ENCODE peak calls at places on chromosome 3, in ten cellular contexts. One of them, this sample, is unnamed.

GRCh38 chr3:128194843-128195242 is 41.6 kb downstream of the EEFSEC start:
- DNase-seq in stimulated activated CD4-positive, alpha-beta T cell treated with anti-CD3 and anti-CD28 coated beads, Interleukin-2, amount 100 ng/mL, for 48 hours: no peak
- DNase-seq in mucosa of gallbladder: no peak
- DNase-seq in psoas muscle: no peak
- DNase-seq in AG08396: no peak
- DNase-seq in stimulated activated CD8-positive, alpha-beta memory T cell treated with anti-CD3 and anti-CD28 coated beads, Interleukin-15, amount 100 ng/mL, for 4 hours: no peak
- DNase-seq in OCI-LY7: no peak
- DNase-seq in left colon: no peak
- DNase-seq in C1 segment of cervical spinal cord: no peak
- DNase-seq in H54: no peak
- DNase-seq in this sample: no peak

GRCh38 chr3:193943200-193943599 is 192.7 kb upstream of the HES1 start:
- DNase-seq in left colon: peak; percentile 29
- DNase-seq in AG08396: no peak
- DNase-seq in psoas muscle: no peak
- DNase-seq in stimulated activated CD8-positive, alpha-beta memory T cell treated with anti-CD3 and anti-CD28 coated beads, Interleukin-15, amount 100 ng/mL, for 4 hours: no peak
- DNase-seq in H54: no peak
- DNase-seq in OCI-LY7: no peak
- DNase-seq in C1 segment of cervical spinal cord: no peak
- DNase-seq in stimulated activated CD4-positive, alpha-beta T cell treated with anti-CD3 and anti-CD28 coated beads, Interleukin-2, amount 100 ng/mL, for 48 hours: no peak
- DNase-seq in mucosa of gallbladder: no peak
- DNase-seq in this sample: no peak

GRCh38 chr3:22471557-22471956 is 720.5 kb upstream of the ZNF385D start:
- DNase-seq in C1 segment of cervical spinal cord: no peak
- DNase-seq in mucosa of gallbladder: no peak
- DNase-seq in H54: no peak
- DNase-seq in stimulated activated CD8-positive, alpha-beta memory T cell treated with anti-CD3 and anti-CD28 coated beads, Interleukin-15, amount 100 ng/mL, for 4 hours: no peak
- DNase-seq in AG08396: no peak
- DNase-seq in stimulated activated CD4-positive, alpha-beta T cell treated with anti-CD3 and anti-CD28 coated beads, Interleukin-2, amount 100 ng/mL, for 48 hours: no peak
- DNase-seq in OCI-LY7: no peak
- DNase-seq in psoas muscle: no peak
- DNase-seq in left colon: no peak
- DNase-seq in this sample: no peak

GRCh38 chr3:74646094-74646493 is 31.6 kb upstream of the CNTN3 start:
- DNase-seq in OCI-LY7: no peak
- DNase-seq in stimulated activated CD8-positive, alpha-beta memory T cell treated with anti-CD3 and anti-CD28 coated beads, Interleukin-15, amount 100 ng/mL, for 4 hours: no peak
- DNase-seq in stimulated activated CD4-positive, alpha-beta T cell treated with anti-CD3 and anti-CD28 coated beads, Interleukin-2, amount 100 ng/mL, for 48 hours: no peak
- DNase-seq in AG08396: no peak
- DNase-seq in C1 segment of cervical spinal cord: no peak
- DNase-seq in H54: no peak
- DNase-seq in psoas muscle: no peak
- DNase-seq in mucosa of gallbladder: no peak
- DNase-seq in left colon: no peak
- DNase-seq in this sample: no peak

GRCh38 chr3:134809412-134810051 is 14.5 kb downstream of the EPHB1 start:
- DNase-seq in stimulated activated CD8-positive, alpha-beta memory T cell treated with anti-CD3 and anti-CD28 coated beads, Interleukin-15, amount 100 ng/mL, for 4 hours: no peak
- DNase-seq in mucosa of gallbladder: no peak
- DNase-seq in stimulated activated CD4-positive, alpha-beta T cell treated with anti-CD3 and anti-CD28 coated beads, Interleukin-2, amount 100 ng/mL, for 48 hours: no peak
- DNase-seq in OCI-LY7: no peak
- DNase-seq in H54: no peak
- DNase-seq in left colon: peak; percentile 24
- DNase-seq in C1 segment of cervical spinal cord: no peak
- DNase-seq in AG08396: no peak
- DNase-seq in psoas muscle: no peak
- DNase-seq in this sample: no peak

GRCh38 chr3:56851966-56852884 is 50.5 kb upstream of the ARHGEF3 start:
- DNase-seq in left colon: no peak
- DNase-seq in stimulated activated CD8-positive, alpha-beta memory T cell treated with anti-CD3 and anti-CD28 coated beads, Interleukin-15, amount 100 ng/mL, for 4 hours: no peak
- DNase-seq in OCI-LY7: no peak
- DNase-seq in C1 segment of cervical spinal cord: no peak
- DNase-seq in H54: no peak
- DNase-seq in stimulated activated CD4-positive, alpha-beta T cell treated with anti-CD3 and anti-CD28 coated beads, Interleukin-2, amount 100 ng/mL, for 48 hours: no peak
- DNase-seq in mucosa of gallbladder: no peak
- DNase-seq in psoas muscle: no peak
- DNase-seq in AG08396: no peak
- DNase-seq in this sample: peak; percentile 34

GRCh38 chr3:156918746-156919145 is 92.6 kb downstream of the LEKR1 start:
- DNase-seq in psoas muscle: no peak
- DNase-seq in AG08396: no peak
- DNase-seq in stimulated activated CD8-positive, alpha-beta memory T cell treated with anti-CD3 and anti-CD28 coated beads, Interleukin-15, amount 100 ng/mL, for 4 hours: no peak
- DNase-seq in left colon: no peak
- DNase-seq in H54: no peak
- DNase-seq in OCI-LY7: no peak
- DNase-seq in C1 segment of cervical spinal cord: no peak
- DNase-seq in mucosa of gallbladder: no peak
- DNase-seq in stimulated activated CD4-positive, alpha-beta T cell treated with anti-CD3 and anti-CD28 coated beads, Interleukin-2, amount 100 ng/mL, for 48 hours: no peak
- DNase-seq in this sample: no peak

GRCh38 chr3:128151758-128152274 is 1.5 kb upstream of the EEFSEC start:
- DNase-seq in psoas muscle: no peak
- DNase-seq in stimulated activated CD8-positive, alpha-beta memory T cell treated with anti-CD3 and anti-CD28 coated beads, Interleukin-15, amount 100 ng/mL, for 4 hours: no peak
- DNase-seq in AG08396: no peak
- DNase-seq in stimulated activated CD4-positive, alpha-beta T cell treated with anti-CD3 and anti-CD28 coated beads, Interleukin-2, amount 100 ng/mL, for 48 hours: no peak
- DNase-seq in left colon: no peak
- DNase-seq in C1 segment of cervical spinal cord: no peak
- DNase-seq in H54: no peak
- DNase-seq in mucosa of gallbladder: no peak
- DNase-seq in OCI-LY7: no peak
- DNase-seq in this sample: no peak

GRCh38 chr3:44076221-44076829 is 165.4 kb upstream of the TOPAZ1 start:
- DNase-seq in stimulated activated CD8-positive, alpha-beta memory T cell treated with anti-CD3 and anti-CD28 coated beads, Interleukin-15, amount 100 ng/mL, for 4 hours: no peak
- DNase-seq in stimulated activated CD4-positive, alpha-beta T cell treated with anti-CD3 and anti-CD28 coated beads, Interleukin-2, amount 100 ng/mL, for 48 hours: no peak
- DNase-seq in H54: no peak
- DNase-seq in AG08396: no peak
- DNase-seq in C1 segment of cervical spinal cord: no peak
- DNase-seq in mucosa of gallbladder: no peak
- DNase-seq in OCI-LY7: no peak
- DNase-seq in left colon: no peak
- DNase-seq in psoas muscle: no peak
- DNase-seq in this sample: no peak

GRCh38 chr3:111418388-111418787 is 123.6 kb upstream of the CD96 start:
- DNase-seq in stimulated activated CD4-positive, alpha-beta T cell treated with anti-CD3 and anti-CD28 coated beads, Interleukin-2, amount 100 ng/mL, for 48 hours: no peak
- DNase-seq in left colon: no peak
- DNase-seq in AG08396: no peak
- DNase-seq in C1 segment of cervical spinal cord: no peak
- DNase-seq in mucosa of gallbladder: no peak
- DNase-seq in psoas muscle: no peak
- DNase-seq in OCI-LY7: no peak
- DNase-seq in H54: no peak
- DNase-seq in stimulated activated CD8-positive, alpha-beta memory T cell treated with anti-CD3 and anti-CD28 coated beads, Interleukin-15, amount 100 ng/mL, for 4 hours: no peak
- DNase-seq in this sample: no peak

GRCh38 chr3:49132073-49132436 is 795 bp downstream of the LAMB2 start:
- DNase-seq in C1 segment of cervical spinal cord: no peak
- DNase-seq in H54: no peak
- DNase-seq in left colon: no peak
- DNase-seq in stimulated activated CD4-positive, alpha-beta T cell treated with anti-CD3 and anti-CD28 coated beads, Interleukin-2, amount 100 ng/mL, for 48 hours: no peak
- DNase-seq in mucosa of gallbladder: no peak
- DNase-seq in AG08396: no peak
- DNase-seq in psoas muscle: no peak
- DNase-seq in stimulated activated CD8-positive, alpha-beta memory T cell treated with anti-CD3 and anti-CD28 coated beads, Interleukin-15, amount 100 ng/mL, for 4 hours: no peak
- DNase-seq in OCI-LY7: no peak
- DNase-seq in this sample: no peak

This sample was measured in testis.